ENCODE peak calls at places on chromosomes 6 and 20, in five cellular contexts. X is fibroblast of the aortic adventitia, F is fibroblast of lung, Q is GM23338, E is chondrocyte. N is an unnamed sample.

GRCh38 chr20:11459090-11459877 is 458.4 kb upstream of the BTBD3 start:
- DNase-seq in F (no peak), X (peak), Q (no peak), E (no peak), N (no peak)

GRCh38 chr6:154522576-154522975 is 12.1 kb upstream of the CNKSR3 start:
- DNase-seq in E (no peak), F (peak), X (no peak), Q (no peak), N (no peak)

GRCh38 chr6:71459162-71459561 is 170.6 kb downstream of the OGFRL1 start:
- DNase-seq in F (no peak), E (no peak), X (no peak), Q (no peak), N (no peak)

GRCh38 chr6:49504666-49505065 is 4.9 kb downstream of the GLYATL3 start:
- DNase-seq in Q (no peak), X (no peak), E (no peak), F (no peak), N (no peak)

GRCh38 chr20:61735503-61735785 is 330.2 kb downstream of the TAF4 start:
- DNase-seq in E (peak), X (no peak), Q (no peak), F (no peak), N (no peak)

GRCh38 chr20:53897884-53898557 is 172.4 kb downstream of the BCAS1 start:
- DNase-seq in E (no peak), Q (no peak), X (no peak), F (no peak), N (no peak)

GRCh38 chr6:75449625-75450206 is 43.9 kb downstream of the FILIP1 start:
- DNase-seq in E (no peak), Q (no peak), F (peak), X (peak), N (no peak)

GRCh38 chr20:47730744-47731143 is 54.5 kb downstream of the SULF2 start:
- DNase-seq in E (no peak), F (no peak), X (no peak), Q (no peak), N (no peak)

GRCh38 chr6:71079707-71080106 is 122.8 kb upstream of the B3GAT2 start:
- DNase-seq in E (no peak), F (peak), Q (no peak), X (peak), N (no peak)

GRCh38 chr6:113318553-113318952 is 538.6 kb upstream of the MARCKS start:
- DNase-seq in Q (no peak), E (no peak), F (peak), X (no peak), N (no peak)

GRCh38 chr20:45857836-45858250 is 429 bp downstream of the ZSWIM3 start:
- DNase-seq in Q (peak), X (no peak), F (no peak), E (no peak), N (peak)

GRCh38 chr6:109783245-109783990 is 92.3 kb downstream of the FIG4 start:
- DNase-seq in X (peak), F (no peak), E (no peak), Q (peak), N (peak)

GRCh38 chr6:163944897-163945296 is 530.4 kb downstream of the QKI start:
- DNase-seq in E (no peak), F (no peak), Q (no peak), X (no peak), N (no peak)

GRCh38 chr6:116191881-116192280 is 62.0 kb downstream of the TSPYL4 start:
- DNase-seq in Q (no peak), E (no peak), F (no peak), X (no peak), N (no peak)

GRCh38 chr20:31974975-31975481 is 7.1 kb downstream of the XKR7 start:
- DNase-seq in Q (peak), E (no peak), F (no peak), X (no peak), N (no peak)

GRCh38 chr6:156425374-156425773 is 351.8 kb upstream of the ARID1B start:
- DNase-seq in X (peak), E (no peak), Q (no peak), F (peak), N (no peak)

GRCh38 chr6:30325150-30325872 is 1.4 kb upstream of the TRIM39 start:
- DNase-seq in E (no peak), X (peak), F (peak), Q (peak), N (peak)

GRCh38 chr6:36130672-36131516 is 581 bp downstream of the MAPK13 start:
- DNase-seq in X (no peak), F (no peak), Q (peak), E (no peak), N (peak)
- TF ChIP-seq CTCF in X (no peak), F (no peak), Q (peak), E (no peak), N (no peak)

DNA sequence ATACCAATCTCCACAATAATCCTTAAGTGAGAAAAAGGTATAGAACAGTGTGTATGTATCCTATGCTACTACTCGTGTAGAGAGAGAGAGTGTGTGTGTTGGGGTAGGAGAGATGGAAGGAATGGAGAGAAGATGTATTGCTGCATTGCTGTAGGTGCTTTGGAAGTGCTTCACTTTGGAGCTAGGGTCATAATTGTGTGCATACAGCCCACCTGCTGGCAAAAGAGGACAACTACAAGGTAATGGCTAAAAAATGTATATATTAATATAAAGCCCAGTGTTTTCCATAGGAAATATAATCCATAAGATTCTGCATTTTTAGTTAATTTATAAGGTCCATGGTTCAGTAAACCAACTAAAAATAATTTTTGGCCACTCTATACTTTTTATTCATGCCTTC is 36.1 kb downstream of the SERAC1 start:
- DNase-seq in Q (peak), E (no peak), F (peak), X (peak), N (peak)
- TF ChIP-seq CTCF in Q (peak), E (peak), F (peak), X (peak), N (peak)

DNA sequence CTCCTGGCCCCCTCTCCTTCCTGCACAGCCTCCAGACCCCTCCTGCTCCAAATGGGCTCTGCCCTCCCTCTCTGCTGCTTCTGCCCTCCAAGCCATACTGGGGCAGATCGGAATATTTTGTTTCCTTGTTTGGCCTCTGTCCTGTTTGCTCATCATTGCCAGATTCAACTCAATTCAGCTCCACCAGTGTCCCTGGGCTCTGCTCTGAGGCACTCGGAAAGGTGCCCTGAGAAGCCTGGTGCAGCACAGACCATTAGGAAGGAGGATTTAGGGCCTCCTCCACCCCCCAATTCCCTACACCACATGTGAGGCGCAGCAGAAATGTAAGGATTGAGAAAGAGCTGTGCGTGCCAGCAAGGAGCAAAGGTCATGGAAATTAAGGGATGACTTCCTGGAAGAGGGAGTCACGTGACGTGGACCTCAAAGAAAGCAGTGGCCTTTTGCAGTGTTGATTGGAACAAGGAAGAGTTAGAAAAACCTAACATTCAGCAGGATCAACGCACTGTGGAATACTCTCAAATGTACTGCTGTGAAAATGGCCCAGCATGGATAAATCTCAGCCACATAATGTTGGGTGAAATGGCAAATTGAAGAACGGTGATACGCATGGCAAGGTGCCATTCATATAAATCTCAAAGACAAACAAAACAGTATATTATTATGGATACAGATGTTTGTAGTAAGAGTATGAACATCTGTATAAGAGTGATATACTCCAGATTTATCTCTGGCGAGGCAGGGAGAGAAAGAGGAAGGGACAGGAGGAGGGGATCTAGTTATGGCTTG is 229.5 kb upstream of the RNF24 start:
- DNase-seq in X (no peak), Q (no peak), E (no peak), F (no peak), N (no peak)
- TF ChIP-seq CTCF in X (no peak), Q (no peak), E (no peak), F (no peak), N (no peak)

GRCh38 chr6:10465633-10466499 is 51.0 kb upstream of the TFAP2A start:
- DNase-seq in Q (peak), E (no peak), X (peak), F (peak), N (peak)
- TF ChIP-seq CTCF in Q (peak), E (peak), X (peak), F (no peak), N (peak)

DNA sequence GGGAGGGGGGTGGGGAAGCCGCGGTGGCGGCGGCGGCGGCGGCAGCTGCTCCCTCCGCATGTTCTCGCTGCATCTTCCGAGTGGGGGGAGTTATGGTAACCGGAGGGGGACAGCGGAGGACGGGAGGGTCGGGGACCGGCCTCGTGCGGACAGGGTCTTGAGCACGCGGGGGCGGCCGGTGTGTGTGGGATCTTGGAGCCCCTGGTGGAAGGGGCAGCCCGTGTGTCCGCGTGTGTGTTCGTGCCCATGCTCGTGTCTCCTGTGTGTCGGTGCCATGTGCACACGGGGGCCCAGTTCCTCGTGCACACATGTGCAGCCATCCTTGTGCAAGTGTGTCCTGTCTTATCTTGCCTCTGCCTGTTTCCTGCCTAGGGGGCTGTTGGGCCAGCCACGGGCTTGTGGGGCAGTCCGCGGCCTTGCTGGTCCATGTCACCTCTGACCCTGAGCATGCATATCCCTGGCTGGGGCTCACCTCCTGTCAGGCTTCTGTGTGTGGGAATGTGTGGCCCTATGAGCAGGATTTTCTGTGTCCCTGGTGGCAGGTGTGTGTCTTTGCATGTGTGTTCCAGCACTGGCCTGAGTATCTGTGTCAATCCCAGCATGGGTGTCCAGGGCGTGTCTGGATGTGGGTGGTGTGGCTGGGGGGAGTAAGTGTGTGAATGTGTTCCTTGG is 8.5 kb downstream of the SYNGAP1 start:
- DNase-seq in E (no peak), X (no peak), F (no peak), Q (peak), N (peak)
- TF ChIP-seq CTCF in E (peak), X (peak), F (peak), Q (no peak), N (peak)

GRCh38 chr6:2766767-2767314 is 1.6 kb downstream of the WRNIP1 start:
- DNase-seq in Q (no peak), X (peak), F (peak), E (no peak), N (no peak)

GRCh38 chr6:2763876-2764540 is 1.2 kb upstream of the WRNIP1 start:
- DNase-seq in Q (peak), E (no peak), F (no peak), X (no peak), N (no peak)

GRCh38 chr6:2765896-2766766 is 938 bp downstream of the WRNIP1 start:
- DNase-seq in F (peak), Q (peak), E (no peak), X (peak), N (peak)

GRCh38 chr6:2764610-2765165 is 505 bp upstream of the WRNIP1 start:
- DNase-seq in E (peak), X (peak), F (peak), Q (peak), N (peak)

GRCh38 chr6:2765166-2765895 is at the start of gene WRNIP1:
- DNase-seq in E (peak), X (peak), Q (peak), F (peak), N (peak)
- TF ChIP-seq CTCF in E (peak), X (peak), Q (peak), F (peak), N (peak)

DNA sequence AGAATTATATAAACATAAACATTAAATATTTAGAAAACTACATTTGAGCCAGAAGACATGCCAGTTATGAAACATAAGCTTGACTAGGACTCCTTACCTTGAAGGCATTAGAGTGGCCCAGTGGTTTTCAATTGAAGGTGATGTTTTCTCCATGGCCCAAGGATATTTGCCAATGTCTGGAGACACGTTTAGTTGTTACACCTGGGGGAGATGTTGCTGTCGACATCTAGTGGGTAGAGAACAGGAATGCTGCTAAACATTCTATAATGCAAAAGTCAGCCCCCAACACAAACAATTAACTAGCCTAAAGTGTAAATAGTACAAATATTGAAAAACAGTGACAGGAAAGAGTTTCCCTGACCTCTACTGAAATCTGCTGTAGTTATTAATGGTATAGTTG is 200.9 kb upstream of the HS3ST5 start:
- DNase-seq in F (no peak), Q (peak), X (no peak), E (no peak), N (no peak)
- TF ChIP-seq CTCF in F (no peak), Q (peak), X (no peak), E (no peak), N (no peak)

DNA sequence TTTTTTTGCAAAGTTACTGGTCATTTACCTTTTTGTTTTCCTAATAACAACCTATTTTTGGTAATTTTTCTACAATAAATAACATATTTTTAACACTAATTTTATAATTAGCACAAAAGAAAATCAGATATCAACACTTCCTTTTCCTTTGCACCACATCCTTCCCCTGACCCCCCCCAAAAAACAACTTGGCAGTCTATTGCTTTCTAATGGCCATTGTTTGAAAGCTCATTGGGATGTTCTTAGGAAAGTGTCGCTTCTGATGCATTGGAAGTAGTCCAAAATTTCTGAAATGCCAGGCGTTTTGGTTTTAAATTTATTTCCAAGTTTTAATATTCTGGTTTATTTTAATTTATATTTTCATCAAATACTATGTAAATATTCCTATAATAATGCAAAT is 407.8 kb downstream of the EYS start:
- DNase-seq in Q (no peak), F (no peak), X (no peak), E (no peak), N (no peak)
- TF ChIP-seq CTCF in Q (no peak), F (no peak), X (no peak), E (no peak), N (no peak)

GRCh38 chr6:4953440-4953839 is 50.4 kb downstream of the RPP40 start:
- DNase-seq in Q (no peak), E (no peak), F (no peak), X (no peak), N (no peak)

GRCh38 chr6:4956625-4957024 is 47.2 kb downstream of the RPP40 start:
- DNase-seq in X (no peak), E (no peak), Q (no peak), F (no peak), N (no peak)

GRCh38 chr6:4958624-4959023 is 45.2 kb downstream of the RPP40 start:
- DNase-seq in X (no peak), E (no peak), Q (no peak), F (no peak), N (no peak)

GRCh38 chr6:4961322-4962168 is 42.3 kb downstream of the RPP40 start:
- DNase-seq in F (no peak), E (no peak), Q (no peak), X (no peak), N (no peak)

DNA sequence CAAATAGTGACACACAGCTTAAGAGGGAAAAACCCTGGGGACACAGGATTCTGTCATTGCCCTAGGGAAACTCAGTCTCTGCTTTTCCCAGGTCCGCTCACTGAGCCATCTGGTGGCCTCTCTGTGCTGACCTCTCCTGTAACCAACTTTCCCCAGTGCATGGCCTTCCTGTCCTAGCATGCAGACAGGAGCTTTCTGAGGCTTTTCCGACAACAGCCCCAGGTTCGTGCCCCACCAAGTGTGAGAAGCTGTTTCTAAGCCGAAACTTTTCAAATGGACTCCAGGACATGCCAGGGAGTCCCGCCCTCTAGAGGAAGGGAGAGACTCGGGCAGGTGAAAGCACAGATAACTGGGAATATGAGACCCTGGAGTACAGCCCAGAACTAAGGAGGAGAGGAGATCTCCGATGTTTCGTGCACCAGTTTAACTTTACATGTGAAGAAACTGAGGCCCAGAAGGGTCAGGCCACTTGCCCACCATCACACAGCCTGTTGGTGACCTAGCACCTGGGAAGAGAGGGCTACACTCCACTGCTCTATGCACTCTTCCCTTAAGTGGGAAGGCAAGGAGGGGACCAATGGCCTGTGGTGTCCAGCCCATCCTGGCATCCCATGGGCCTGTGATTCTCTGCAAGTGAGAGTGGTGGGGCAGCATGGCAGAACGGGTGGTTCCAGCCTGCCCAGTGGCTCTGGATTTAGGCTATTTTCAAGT is 46.2 kb downstream of the RPP40 start:
- DNase-seq in X (peak), E (no peak), F (no peak), Q (peak), N (no peak)
- TF ChIP-seq CTCF in X (peak), E (peak), F (no peak), Q (peak), N (no peak)

DNA sequence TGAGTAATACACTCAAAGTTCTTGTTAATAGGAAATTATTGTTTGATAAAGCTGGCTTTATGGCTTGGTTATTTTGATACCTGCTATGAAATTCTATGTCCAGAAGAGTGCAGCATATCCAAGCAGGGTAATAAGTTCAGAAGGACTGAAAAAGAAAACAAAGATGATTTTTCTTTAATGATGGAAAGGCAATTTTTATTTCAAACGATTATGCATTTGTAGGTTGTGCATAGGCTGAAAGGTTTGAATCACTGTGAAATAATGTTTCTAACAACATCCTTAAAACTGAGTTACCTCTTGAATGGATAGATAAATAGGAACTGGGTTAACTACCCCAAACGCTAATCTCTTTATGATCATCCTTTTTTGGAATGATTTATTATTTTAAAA is 1.4 kb upstream of the MAN1A1 start:
- DNase-seq in X (peak), E (no peak), F (peak), Q (no peak), N (no peak)
- TF ChIP-seq CTCF in X (peak), E (peak), F (peak), Q (no peak), N (peak)

N was measured in activated CD8-positive, alpha-beta T cell treated with anti-CD3 and anti-CD28 coated beads for 36 hours.